ENCODE peak calls at places on chromosomes 4 and X, in nine cellular contexts. One of them, this sample, is unnamed.

GRCh38 chrX:50100188-50100587 is 100.6 kb downstream of the AKAP4 start:
- DNase-seq in fibroblast of mammary gland: peak
- DNase-seq in fibroblast of pulmonary artery: no peak
- DNase-seq in GM12865: peak
- DNase-seq in AG10803: no peak
- DNase-seq in mammary epithelial cell: peak
- DNase-seq in left ventricle myocardium inferior: no peak
- DNase-seq in keratinocyte: no peak
- DNase-seq in CD4-positive, alpha-beta T cell: no peak
- DNase-seq in this sample: no peak

GRCh38 chrX:95040104-95040503 is 1366.1 kb downstream of the FAM133A start:
- DNase-seq in fibroblast of mammary gland: no peak
- DNase-seq in fibroblast of pulmonary artery: no peak
- DNase-seq in GM12865: no peak
- DNase-seq in AG10803: no peak
- DNase-seq in mammary epithelial cell: no peak
- DNase-seq in left ventricle myocardium inferior: no peak
- DNase-seq in keratinocyte: no peak
- DNase-seq in CD4-positive, alpha-beta T cell: no peak
- DNase-seq in this sample: no peak

GRCh38 chrX:109774706-109775105 is 41.6 kb upstream of the ACSL4 start:
- DNase-seq in fibroblast of mammary gland: peak
- DNase-seq in fibroblast of pulmonary artery: peak
- DNase-seq in GM12865: peak
- DNase-seq in AG10803: peak
- DNase-seq in mammary epithelial cell: peak
- DNase-seq in left ventricle myocardium inferior: no peak
- DNase-seq in keratinocyte: no peak
- DNase-seq in CD4-positive, alpha-beta T cell: no peak
- DNase-seq in this sample: no peak

GRCh38 chr4:183645326-183645725 is 13.7 kb downstream of the RWDD4 start:
- DNase-seq in fibroblast of mammary gland: no peak
- DNase-seq in fibroblast of pulmonary artery: no peak
- DNase-seq in GM12865: no peak
- DNase-seq in AG10803: no peak
- DNase-seq in mammary epithelial cell: no peak
- DNase-seq in left ventricle myocardium inferior: no peak
- DNase-seq in keratinocyte: no peak
- DNase-seq in CD4-positive, alpha-beta T cell: no peak
- DNase-seq in this sample: no peak

GRCh38 chr4:183602444-183603102 is 56.4 kb downstream of the RWDD4 start:
- DNase-seq in fibroblast of mammary gland: peak
- DNase-seq in fibroblast of pulmonary artery: peak
- DNase-seq in GM12865: peak
- DNase-seq in AG10803: peak
- DNase-seq in mammary epithelial cell: peak
- DNase-seq in left ventricle myocardium inferior: no peak
- DNase-seq in keratinocyte: no peak
- DNase-seq in CD4-positive, alpha-beta T cell: no peak
- DNase-seq in this sample: no peak

GRCh38 chrX:153667931-153668396 is 5.6 kb downstream of the PNCK start:
- DNase-seq in fibroblast of mammary gland: peak
- DNase-seq in fibroblast of pulmonary artery: peak
- DNase-seq in GM12865: peak
- DNase-seq in AG10803: peak
- DNase-seq in mammary epithelial cell: peak
- DNase-seq in left ventricle myocardium inferior: peak
- DNase-seq in keratinocyte: no peak
- DNase-seq in CD4-positive, alpha-beta T cell: peak
- DNase-seq in this sample: peak

GRCh38 chr4:186770446-186771175 is 47.0 kb upstream of the FAT1 start:
- DNase-seq in fibroblast of mammary gland: peak
- DNase-seq in fibroblast of pulmonary artery: peak
- DNase-seq in GM12865: no peak
- DNase-seq in AG10803: peak
- DNase-seq in mammary epithelial cell: peak
- DNase-seq in left ventricle myocardium inferior: no peak
- DNase-seq in keratinocyte: peak
- DNase-seq in CD4-positive, alpha-beta T cell: no peak
- DNase-seq in this sample: no peak

GRCh38 chr4:172134536-172134935 is 321.3 kb downstream of the GALNTL6 start:
- DNase-seq in fibroblast of mammary gland: peak
- DNase-seq in fibroblast of pulmonary artery: no peak
- DNase-seq in GM12865: no peak
- DNase-seq in AG10803: peak
- DNase-seq in mammary epithelial cell: no peak
- DNase-seq in left ventricle myocardium inferior: no peak
- DNase-seq in keratinocyte: no peak
- DNase-seq in CD4-positive, alpha-beta T cell: no peak
- DNase-seq in this sample: no peak

GRCh38 chrX:97683256-97683655 is 799.5 kb downstream of the RPA4 start:
- DNase-seq in fibroblast of mammary gland: no peak
- DNase-seq in fibroblast of pulmonary artery: no peak
- DNase-seq in GM12865: no peak
- DNase-seq in AG10803: no peak
- DNase-seq in mammary epithelial cell: no peak
- DNase-seq in left ventricle myocardium inferior: no peak
- DNase-seq in keratinocyte: no peak
- DNase-seq in CD4-positive, alpha-beta T cell: no peak
- DNase-seq in this sample: no peak

DNA sequence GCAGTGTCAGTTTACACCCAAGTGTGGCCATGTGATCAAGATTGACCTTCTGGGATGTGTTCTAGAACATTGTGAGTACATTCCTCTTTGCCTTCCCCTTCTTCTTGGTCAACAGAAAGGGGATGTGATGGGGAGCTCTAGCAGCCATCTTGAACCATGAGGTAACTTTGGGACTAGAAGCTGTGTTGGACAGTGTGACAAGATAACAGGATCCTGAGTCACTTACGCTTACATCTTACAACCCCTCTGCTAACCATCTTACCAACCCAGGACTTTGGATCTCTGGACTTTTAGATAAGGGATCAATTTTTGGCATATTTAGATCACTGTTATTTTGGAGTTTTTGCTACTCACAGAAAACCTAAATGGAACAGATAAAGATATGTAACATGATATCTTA is 625.6 kb downstream of the BCOR start:
- DNase-seq in fibroblast of mammary gland: no peak
- DNase-seq in fibroblast of pulmonary artery: no peak
- DNase-seq in GM12865: no peak
- DNase-seq in AG10803: no peak
- DNase-seq in mammary epithelial cell: no peak
- DNase-seq in left ventricle myocardium inferior: no peak
- DNase-seq in keratinocyte: no peak
- DNase-seq in CD4-positive, alpha-beta T cell: no peak
- DNase-seq in this sample: no peak
- TF ChIP-seq CTCF in fibroblast of mammary gland: no peak
- TF ChIP-seq CTCF in fibroblast of pulmonary artery: no peak
- TF ChIP-seq CTCF in GM12865: no peak
- TF ChIP-seq CTCF in AG10803: no peak
- TF ChIP-seq CTCF in mammary epithelial cell: no peak
- TF ChIP-seq CTCF in left ventricle myocardium inferior: no peak
- TF ChIP-seq CTCF in keratinocyte: no peak
- TF ChIP-seq CTCF in CD4-positive, alpha-beta T cell: no peak
- TF ChIP-seq CTCF in this sample: no peak

DNA sequence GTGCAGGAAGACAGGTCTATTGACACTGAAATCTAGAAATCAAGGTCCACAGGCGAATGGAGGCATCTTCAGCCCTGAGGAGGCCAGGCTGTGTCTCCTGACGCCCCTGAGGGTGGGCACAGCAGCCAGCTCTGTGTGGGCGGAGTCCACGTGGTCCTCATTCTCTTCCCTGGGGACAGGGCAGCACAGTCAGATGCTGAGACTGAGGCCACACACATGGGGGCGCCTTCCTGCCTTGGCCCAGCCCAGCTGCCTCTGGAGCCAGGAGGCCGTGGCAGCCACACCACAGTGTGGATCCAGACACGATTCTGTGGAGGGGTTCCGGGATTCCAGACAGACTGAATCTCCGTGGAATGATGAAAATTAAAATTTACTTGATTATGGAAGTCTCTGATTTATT is 20.8 kb downstream of the FGFR3 start:
- DNase-seq in fibroblast of mammary gland: peak
- DNase-seq in fibroblast of pulmonary artery: peak
- DNase-seq in GM12865: no peak
- DNase-seq in AG10803: no peak
- DNase-seq in mammary epithelial cell: no peak
- DNase-seq in left ventricle myocardium inferior: no peak
- DNase-seq in keratinocyte: no peak
- DNase-seq in CD4-positive, alpha-beta T cell: no peak
- DNase-seq in this sample: no peak
- TF ChIP-seq CTCF in fibroblast of mammary gland: no peak
- TF ChIP-seq CTCF in fibroblast of pulmonary artery: no peak
- TF ChIP-seq CTCF in GM12865: peak
- TF ChIP-seq CTCF in AG10803: peak
- TF ChIP-seq CTCF in mammary epithelial cell: no peak
- TF ChIP-seq CTCF in left ventricle myocardium inferior: no peak
- TF ChIP-seq CTCF in keratinocyte: no peak
- TF ChIP-seq CTCF in CD4-positive, alpha-beta T cell: no peak
- TF ChIP-seq CTCF in this sample: peak

DNA sequence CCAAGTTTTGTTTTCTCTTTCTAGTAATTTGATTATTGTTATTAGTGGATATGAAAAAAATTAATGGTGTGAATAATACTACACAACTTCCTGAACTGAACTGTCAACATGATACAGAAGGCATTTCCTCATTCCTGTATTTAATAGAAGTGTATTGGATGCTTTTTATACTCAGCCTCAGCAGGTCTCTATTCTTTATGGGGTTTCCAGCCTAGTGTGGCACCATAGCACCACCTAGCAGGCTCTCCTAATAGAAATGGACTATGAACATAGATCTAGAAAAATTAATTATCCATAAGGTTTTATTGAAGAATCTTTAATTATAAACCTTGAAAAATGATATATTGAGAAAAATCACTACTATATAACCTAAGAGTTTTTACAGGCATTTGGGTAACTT is 52.4 kb downstream of the GLRB start:
- DNase-seq in fibroblast of mammary gland: peak
- DNase-seq in fibroblast of pulmonary artery: peak
- DNase-seq in GM12865: no peak
- DNase-seq in AG10803: peak
- DNase-seq in mammary epithelial cell: peak
- DNase-seq in left ventricle myocardium inferior: no peak
- DNase-seq in keratinocyte: no peak
- DNase-seq in CD4-positive, alpha-beta T cell: no peak
- DNase-seq in this sample: no peak
- TF ChIP-seq CTCF in fibroblast of mammary gland: peak
- TF ChIP-seq CTCF in fibroblast of pulmonary artery: peak
- TF ChIP-seq CTCF in GM12865: no peak
- TF ChIP-seq CTCF in AG10803: peak
- TF ChIP-seq CTCF in mammary epithelial cell: peak
- TF ChIP-seq CTCF in left ventricle myocardium inferior: peak
- TF ChIP-seq CTCF in keratinocyte: no peak
- TF ChIP-seq CTCF in CD4-positive, alpha-beta T cell: no peak
- TF ChIP-seq CTCF in this sample: peak

GRCh38 chr4:177547985-177548384 is 105.7 kb upstream of the AGA start:
- DNase-seq in fibroblast of mammary gland: no peak
- DNase-seq in fibroblast of pulmonary artery: no peak
- DNase-seq in GM12865: no peak
- DNase-seq in AG10803: no peak
- DNase-seq in mammary epithelial cell: no peak
- DNase-seq in left ventricle myocardium inferior: no peak
- DNase-seq in keratinocyte: no peak
- DNase-seq in CD4-positive, alpha-beta T cell: no peak
- DNase-seq in this sample: no peak
- TF ChIP-seq CTCF in fibroblast of mammary gland: no peak
- TF ChIP-seq CTCF in fibroblast of pulmonary artery: peak
- TF ChIP-seq CTCF in GM12865: no peak
- TF ChIP-seq CTCF in AG10803: no peak
- TF ChIP-seq CTCF in mammary epithelial cell: no peak
- TF ChIP-seq CTCF in left ventricle myocardium inferior: no peak
- TF ChIP-seq CTCF in keratinocyte: no peak
- TF ChIP-seq CTCF in CD4-positive, alpha-beta T cell: no peak
- TF ChIP-seq CTCF in this sample: no peak

GRCh38 chrX:38304010-38304409 is 23.3 kb downstream of the RPGR start:
- DNase-seq in fibroblast of mammary gland: peak
- DNase-seq in fibroblast of pulmonary artery: peak
- DNase-seq in GM12865: no peak
- DNase-seq in AG10803: no peak
- DNase-seq in mammary epithelial cell: no peak
- DNase-seq in left ventricle myocardium inferior: no peak
- DNase-seq in keratinocyte: no peak
- DNase-seq in CD4-positive, alpha-beta T cell: no peak
- DNase-seq in this sample: no peak
- TF ChIP-seq CTCF in fibroblast of mammary gland: peak
- TF ChIP-seq CTCF in fibroblast of pulmonary artery: peak
- TF ChIP-seq CTCF in GM12865: no peak
- TF ChIP-seq CTCF in AG10803: peak
- TF ChIP-seq CTCF in mammary epithelial cell: peak
- TF ChIP-seq CTCF in left ventricle myocardium inferior: peak
- TF ChIP-seq CTCF in keratinocyte: peak
- TF ChIP-seq CTCF in CD4-positive, alpha-beta T cell: no peak
- TF ChIP-seq CTCF in this sample: no peak

GRCh38 chr4:138007572-138007971 is 234.6 kb downstream of the SLC7A11 start:
- DNase-seq in fibroblast of mammary gland: peak
- DNase-seq in fibroblast of pulmonary artery: peak
- DNase-seq in GM12865: no peak
- DNase-seq in AG10803: peak
- DNase-seq in mammary epithelial cell: peak
- DNase-seq in left ventricle myocardium inferior: no peak
- DNase-seq in keratinocyte: no peak
- DNase-seq in CD4-positive, alpha-beta T cell: no peak
- DNase-seq in this sample: no peak
- TF ChIP-seq CTCF in fibroblast of mammary gland: peak
- TF ChIP-seq CTCF in fibroblast of pulmonary artery: peak
- TF ChIP-seq CTCF in GM12865: no peak
- TF ChIP-seq CTCF in AG10803: peak
- TF ChIP-seq CTCF in mammary epithelial cell: peak
- TF ChIP-seq CTCF in left ventricle myocardium inferior: no peak
- TF ChIP-seq CTCF in keratinocyte: peak
- TF ChIP-seq CTCF in CD4-positive, alpha-beta T cell: no peak
- TF ChIP-seq CTCF in this sample: no peak

GRCh38 chr4:178351185-178351584 is 908.9 kb upstream of the AGA start:
- DNase-seq in fibroblast of mammary gland: no peak
- DNase-seq in fibroblast of pulmonary artery: no peak
- DNase-seq in GM12865: no peak
- DNase-seq in AG10803: no peak
- DNase-seq in mammary epithelial cell: no peak
- DNase-seq in left ventricle myocardium inferior: no peak
- DNase-seq in keratinocyte: no peak
- DNase-seq in CD4-positive, alpha-beta T cell: no peak
- DNase-seq in this sample: no peak

DNA sequence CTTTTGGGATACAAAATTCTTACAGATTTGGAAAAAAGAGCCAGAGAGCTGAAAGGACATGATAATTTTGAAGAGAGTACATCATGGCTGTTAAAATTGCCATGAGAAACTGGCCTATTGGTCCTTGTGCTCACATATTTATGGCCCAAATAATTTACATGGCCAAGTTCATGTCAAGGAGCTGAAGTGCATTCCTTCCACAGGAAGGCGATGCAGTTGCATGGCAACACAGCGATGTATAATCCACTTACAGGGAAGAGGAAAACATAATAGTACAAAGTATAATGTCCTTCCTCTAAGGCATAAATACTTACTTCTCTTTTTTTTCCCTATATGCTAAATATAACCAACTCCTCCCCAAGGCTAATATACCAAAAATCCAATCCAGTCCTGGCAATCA is 914.5 kb upstream of the AGA start:
- DNase-seq in fibroblast of mammary gland: no peak
- DNase-seq in fibroblast of pulmonary artery: no peak
- DNase-seq in GM12865: no peak
- DNase-seq in AG10803: no peak
- DNase-seq in mammary epithelial cell: no peak
- DNase-seq in left ventricle myocardium inferior: no peak
- DNase-seq in keratinocyte: no peak
- DNase-seq in CD4-positive, alpha-beta T cell: no peak
- DNase-seq in this sample: no peak
- TF ChIP-seq CTCF in fibroblast of mammary gland: no peak
- TF ChIP-seq CTCF in fibroblast of pulmonary artery: no peak
- TF ChIP-seq CTCF in GM12865: no peak
- TF ChIP-seq CTCF in AG10803: no peak
- TF ChIP-seq CTCF in mammary epithelial cell: no peak
- TF ChIP-seq CTCF in left ventricle myocardium inferior: no peak
- TF ChIP-seq CTCF in keratinocyte: peak
- TF ChIP-seq CTCF in CD4-positive, alpha-beta T cell: no peak
- TF ChIP-seq CTCF in this sample: no peak